ENCODE peak calls at places on chromosomes 16 and 17, in four cellular contexts. O, I, M and D are unnamed samples.

GRCh38 chr17:7884581-7885356 is 3.8 kb upstream of the CHD3 start:
- DNase-seq in M (no peak), I (peak), O (peak), D (no peak)

GRCh38 chr17:43401293-43401692 is 2.5 kb downstream of the ARL4D start:
- DNase-seq in M (no peak), I (no peak), O (no peak), D (no peak)

GRCh38 chr17:65455972-65456343 is 105.5 kb downstream of the AXIN2 start:
- DNase-seq in M (no peak), I (no peak), O (peak), D (peak)

GRCh38 chr17:41710472-41711090 is 1.6 kb upstream of the GAST start:
- DNase-seq in M (no peak), O (no peak), I (no peak), D (no peak)

GRCh38 chr17:29138184-29138955 is 41.8 kb downstream of the MYO18A start:
- DNase-seq in M (no peak), I (no peak), O (no peak), D (no peak)

GRCh38 chr17:80261159-80261894 is 675 bp downstream of the RNF213 start:
- DNase-seq in I (peak), O (peak), M (no peak), D (peak)

GRCh38 chr17:60415146-60415545 is 7.1 kb upstream of the CHCT1 start:
- DNase-seq in M (no peak), I (no peak), O (no peak), D (no peak)

GRCh38 chr16:19935696-19936095 is 51.0 kb upstream of the GPRC5B start:
- DNase-seq in M (no peak), I (no peak), O (no peak), D (no peak)

GRCh38 chr17:50967795-50968194 is 101.6 kb upstream of the TOB1 start:
- DNase-seq in O (no peak), I (no peak), M (no peak), D (no peak)

GRCh38 chr17:77425791-77426641 is 285.2 kb downstream of the SEC14L1 start:
- DNase-seq in I (peak), O (no peak), M (no peak), D (no peak)

GRCh38 chr16:13896543-13897182 is 23.3 kb upstream of the ERCC4 start:
- DNase-seq in M (no peak), O (peak), I (peak), D (no peak)
- TF ChIP-seq CREB1 in M (no peak), O (no peak), I (no peak), D (no peak)

GRCh38 chr16:49620158-49620867 is 235.6 kb downstream of the ZNF423 start:
- DNase-seq in I (peak), O (no peak), M (no peak), D (no peak)
- TF ChIP-seq CREB1 in I (no peak), O (no peak), M (no peak), D (no peak)

DNA sequence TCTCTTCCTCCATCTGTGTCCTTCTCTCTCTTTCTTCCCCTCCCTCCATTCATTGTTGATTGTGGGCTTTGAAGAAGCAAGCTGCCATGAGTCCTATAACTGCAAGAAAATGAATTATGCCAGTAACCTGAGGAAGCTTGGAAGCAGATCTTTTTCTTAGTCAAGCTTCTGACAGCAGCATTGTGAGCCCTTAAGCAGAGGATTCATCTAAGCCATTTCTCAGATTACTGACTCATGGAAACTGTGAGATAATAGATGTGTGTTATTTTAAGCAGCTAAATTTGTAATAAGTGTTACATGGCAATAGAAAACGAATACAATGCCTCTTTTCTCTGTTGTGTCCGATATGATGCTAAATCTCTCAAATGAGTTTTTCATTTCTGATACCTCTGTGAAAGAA is 1109.7 kb downstream of the CDH11 start:
- DNase-seq in I (no peak), M (no peak), O (no peak), D (no peak)
- TF ChIP-seq CREB1 in I (no peak), M (no peak), O (no peak), D (no peak)

GRCh38 chr17:40177275-40177874 is at the start of gene RAPGEFL1:
- DNase-seq in O (peak), I (peak), M (peak), D (peak)

GRCh38 chr17:40179923-40180659 is 2.8 kb downstream of the RAPGEFL1 start:
- DNase-seq in I (no peak), M (no peak), O (no peak), D (no peak)

GRCh38 chr17:40176409-40177110 is 710 bp upstream of the RAPGEFL1 start:
- DNase-seq in I (peak), M (no peak), O (no peak), D (no peak)

GRCh38 chr17:40178660-40179059 is 1.4 kb downstream of the RAPGEFL1 start:
- DNase-seq in M (no peak), I (no peak), O (no peak), D (no peak)

DNA sequence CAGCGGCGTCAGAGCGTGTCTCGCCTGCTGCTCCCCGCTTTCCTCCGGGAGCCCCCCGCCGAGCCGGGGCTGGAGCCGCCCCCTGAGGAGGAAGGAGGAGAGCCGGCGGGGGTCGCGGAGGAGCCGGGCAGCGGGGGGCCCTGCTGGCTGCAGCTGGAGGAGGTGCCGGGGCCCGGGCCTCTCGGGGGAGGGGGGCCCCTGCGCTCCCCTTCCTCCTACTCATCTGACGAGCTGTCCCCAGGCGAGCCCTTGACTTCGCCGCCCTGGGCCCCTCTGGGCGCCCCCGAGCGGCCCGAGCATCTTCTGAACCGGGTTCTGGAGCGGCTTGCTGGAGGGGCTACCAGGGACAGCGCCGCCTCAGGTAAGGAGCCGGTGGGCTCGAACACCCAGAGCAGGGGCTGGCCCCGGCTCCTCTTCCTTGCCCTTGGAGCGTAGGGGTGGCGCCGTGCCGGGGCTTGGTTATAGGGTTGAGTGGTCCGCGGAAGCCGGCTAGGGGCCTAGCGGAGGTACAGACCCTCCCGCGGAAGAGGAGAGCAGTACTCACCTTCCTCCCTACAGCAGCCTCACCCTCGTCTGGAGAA is 841 bp downstream of the RAPGEFL1 start:
- DNase-seq in I (peak), M (no peak), O (peak), D (peak)
- TF ChIP-seq CREB1 in I (no peak), M (no peak), O (no peak), D (no peak)

GRCh38 chr16:17076121-17076757 is 394.5 kb downstream of the XYLT1 start:
- DNase-seq in O (no peak), M (no peak), I (no peak), D (no peak)
- TF ChIP-seq CREB1 in O (no peak), M (peak), I (no peak), D (no peak)

DNA sequence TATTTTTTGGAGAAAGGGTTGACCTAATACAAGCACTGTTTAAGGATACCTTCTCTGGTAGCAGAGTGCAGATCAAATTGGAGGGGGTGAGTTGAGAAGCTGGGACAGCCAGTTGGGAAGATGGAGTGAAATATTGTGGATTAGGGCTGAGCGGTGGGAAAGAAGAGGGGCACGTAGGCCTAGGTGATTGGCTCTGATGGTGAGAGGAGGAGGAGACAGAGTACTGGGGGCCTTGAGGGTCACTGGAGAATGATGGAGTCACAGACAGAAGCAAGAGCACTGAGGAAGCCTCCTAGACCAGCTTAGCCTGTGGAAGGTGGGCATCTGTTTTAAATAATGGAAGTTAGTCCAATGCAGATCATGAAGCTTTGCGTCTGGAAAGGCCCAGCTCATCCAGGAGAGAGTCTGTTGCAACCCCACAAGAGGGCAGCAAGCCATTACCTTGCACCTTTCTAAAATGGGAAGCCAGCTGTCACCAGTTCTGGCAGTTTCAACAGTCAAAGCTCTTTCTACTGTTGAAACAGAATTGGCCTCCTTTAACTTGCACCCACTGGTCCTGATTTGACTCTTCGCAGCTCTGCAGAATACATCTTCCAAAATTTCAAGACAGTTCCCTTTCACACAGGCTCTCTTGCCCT is 11.8 kb downstream of the SLC9A5 start:
- DNase-seq in O (peak), M (no peak), I (peak), D (no peak)
- TF ChIP-seq CREB1 in O (no peak), M (no peak), I (no peak), D (no peak)